ENCODE peak calls at places on chromosomes 11 and 22, in six cellular contexts. W is IMR-90, L is HepG2, G is K562, F is A549, S is GM12878. N is an unnamed sample.

GRCh38 chr11:19232910-19233503 is 7.7 kb downstream of the E2F8 start:
- DNase-seq in W (peak; percentile 87), L (no peak), G (no peak), F (peak; percentile 37), S (no peak), N (no peak)

GRCh38 chr11:28702871-28703270 is 594.7 kb downstream of the METTL15 start:
- DNase-seq in W (no peak), L (no peak), G (no peak), F (peak; percentile 20), S (no peak), N (no peak)

GRCh38 chr11:111976614-111977140 is 39.5 kb downstream of the DIXDC1 start:
- DNase-seq in W (no peak), L (no peak), G (no peak), F (no peak), S (no peak), N (no peak)

GRCh38 chr22:44393066-44393465 is 80.3 kb upstream of the SHISAL1 start:
- DNase-seq in W (no peak), L (no peak), G (no peak), F (no peak), S (no peak), N (no peak)

GRCh38 chr11:94776351-94777321 is 8.5 kb downstream of the AMOTL1 start:
- DNase-seq in W (peak; percentile 74), L (no peak), G (peak; percentile 70), F (peak; percentile 17), S (no peak), N (no peak)

GRCh38 chr11:103110406-103110805 is 1.2 kb downstream of the DYNC2H1 start:
- DNase-seq in W (peak; percentile 56), L (no peak), G (no peak), F (peak; percentile 12), S (no peak), N (no peak)

GRCh38 chr11:23959466-23959865 is 537.4 kb upstream of the LUZP2 start:
- DNase-seq in W (no peak), L (no peak), G (no peak), F (no peak), S (no peak), N (no peak)

GRCh38 chr22:25847451-25847850 is 105.5 kb downstream of the MYO18B start:
- DNase-seq in W (no peak), L (no peak), G (no peak), F (no peak), S (no peak), N (no peak)

GRCh38 chr22:50605349-50606074 is 4.9 kb downstream of the MAPK8IP2 start:
- DNase-seq in W (no peak), L (no peak), G (no peak), F (no peak), S (no peak), N (no peak)

GRCh38 chr22:25334091-25334490 is 114.7 kb downstream of the CRYBB2 start:
- DNase-seq in W (peak; percentile 16), L (peak; percentile 49), G (peak; percentile 71), F (peak; percentile 19), S (peak; percentile 0), N (no peak)

GRCh38 chr22:42280140-42280539 is 9.7 kb upstream of the TCF20 start:
- DNase-seq in W (no peak), L (no peak), G (no peak), F (no peak), S (no peak), N (no peak)

GRCh38 chr22:29306830-29307657 is 594 bp downstream of the GAS2L1 start:
- DNase-seq in W (peak; percentile 61), L (peak; percentile 39), G (peak; percentile 84), F (peak; percentile 64), S (no peak), N (peak; percentile 93)

GRCh38 chr22:44971651-44972362 is 38.0 kb downstream of the PHF21B start:
- DNase-seq in W (no peak), L (no peak), G (no peak), F (no peak), S (no peak), N (no peak)

GRCh38 chr22:22074634-22075381 is 92.2 kb upstream of the TOP3B start:
- DNase-seq in W (no peak), L (no peak), G (no peak), F (peak; percentile 55), S (no peak), N (no peak)

GRCh38 chr11:31779268-31779879 is 31.7 kb downstream of the PAX6 start:
- DNase-seq in W (peak; percentile 83), L (no peak), G (no peak), F (no peak), S (no peak), N (no peak)

GRCh38 chr22:26170795-26171194 is 1.5 kb downstream of the SEZ6L start:
- DNase-seq in W (no peak), L (no peak), G (peak; percentile 24), F (no peak), S (no peak), N (peak; percentile 62)

GRCh38 chr22:46084943-46085830 is 65.1 kb upstream of the PPARA start:
- DNase-seq in W (no peak), L (no peak), G (peak; percentile 71), F (peak; percentile 79), S (no peak), N (peak; percentile 74)

GRCh38 chr22:44972363-44973083 is 37.3 kb downstream of the PHF21B start:
- DNase-seq in W (peak; percentile 3), L (no peak), G (no peak), F (no peak), S (no peak), N (no peak)

GRCh38 chr22:37705205-37705604 is 8.4 kb downstream of the TRIOBP start:
- DNase-seq in W (no peak), L (no peak), G (no peak), F (no peak), S (no peak), N (no peak)

GRCh38 chr11:31303644-31304043 is 65.9 kb downstream of the DCDC1 start:
- DNase-seq in W (no peak), L (no peak), G (no peak), F (no peak), S (no peak), N (no peak)

GRCh38 chr11:107561688-107562087 is 3.8 kb downstream of the ALKBH8 start:
- DNase-seq in W (peak; percentile 34), L (no peak), G (peak; percentile 16), F (peak; percentile 36), S (no peak), N (no peak)

GRCh38 chr11:67197606-67198005 is 68.7 kb upstream of the GRK2 start:
- DNase-seq in W (no peak), L (no peak), G (no peak), F (no peak), S (no peak), N (no peak)

GRCh38 chr11:67194096-67194495 is 72.2 kb upstream of the GRK2 start:
- DNase-seq in W (no peak), L (no peak), G (no peak), F (no peak), S (no peak), N (no peak)

GRCh38 chr11:67199751-67200150 is 66.5 kb upstream of the GRK2 start:
- DNase-seq in W (no peak), L (no peak), G (no peak), F (no peak), S (no peak), N (no peak)

GRCh38 chr11:67195971-67196418 is 70.3 kb upstream of the GRK2 start:
- DNase-seq in W (peak; percentile 23), L (peak; percentile 5), G (no peak), F (peak; percentile 19), S (no peak), N (no peak)
- TF ChIP-seq SMC3 in W (no peak), L (peak; percentile 2), G (no peak), F (no peak), S (no peak), N (no peak)

DNA sequence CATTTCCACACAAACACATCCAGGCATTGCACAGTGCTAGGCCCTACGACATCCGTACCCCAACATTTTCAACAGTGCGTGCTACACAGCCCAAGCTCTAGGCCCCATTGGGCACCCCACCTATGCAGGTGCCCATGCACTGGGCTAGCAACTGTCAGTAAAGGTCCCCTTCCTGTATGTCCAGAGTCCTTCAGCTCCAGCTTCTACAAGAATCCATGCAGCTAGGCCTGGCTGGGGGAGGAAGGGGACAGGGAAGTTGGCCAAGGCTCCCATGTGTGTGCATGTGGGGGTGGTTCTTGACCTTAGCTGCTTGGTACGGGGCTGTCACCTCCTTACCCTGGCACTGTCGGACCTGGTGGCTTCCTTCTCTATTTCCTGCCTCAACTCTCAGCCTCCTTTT is 1.3 kb downstream of the B3GAT1 start:
- DNase-seq in W (no peak), L (no peak), G (no peak), F (no peak), S (no peak), N (no peak)
- TF ChIP-seq SMC3 in W (no peak), L (no peak), G (no peak), F (no peak), S (no peak), N (no peak)

GRCh38 chr11:63534076-63534475 is 2.5 kb upstream of the PLAAT4 start:
- DNase-seq in W (no peak), L (no peak), G (no peak), F (no peak), S (no peak), N (no peak)

GRCh38 chr11:63532799-63533475 is 3.7 kb upstream of the PLAAT4 start:
- DNase-seq in W (no peak), L (no peak), G (peak; percentile 21), F (no peak), S (no peak), N (no peak)

GRCh38 chr11:63536669-63537292 is at the start of gene PLAAT4:
- DNase-seq in W (peak; percentile 58), L (peak; percentile 16), G (peak; percentile 35), F (no peak), S (peak; percentile 45), N (no peak)

GRCh38 chr11:63535734-63536133 is 874 bp upstream of the PLAAT4 start:
- DNase-seq in W (no peak), L (no peak), G (peak; percentile 38), F (no peak), S (no peak), N (no peak)

DNA sequence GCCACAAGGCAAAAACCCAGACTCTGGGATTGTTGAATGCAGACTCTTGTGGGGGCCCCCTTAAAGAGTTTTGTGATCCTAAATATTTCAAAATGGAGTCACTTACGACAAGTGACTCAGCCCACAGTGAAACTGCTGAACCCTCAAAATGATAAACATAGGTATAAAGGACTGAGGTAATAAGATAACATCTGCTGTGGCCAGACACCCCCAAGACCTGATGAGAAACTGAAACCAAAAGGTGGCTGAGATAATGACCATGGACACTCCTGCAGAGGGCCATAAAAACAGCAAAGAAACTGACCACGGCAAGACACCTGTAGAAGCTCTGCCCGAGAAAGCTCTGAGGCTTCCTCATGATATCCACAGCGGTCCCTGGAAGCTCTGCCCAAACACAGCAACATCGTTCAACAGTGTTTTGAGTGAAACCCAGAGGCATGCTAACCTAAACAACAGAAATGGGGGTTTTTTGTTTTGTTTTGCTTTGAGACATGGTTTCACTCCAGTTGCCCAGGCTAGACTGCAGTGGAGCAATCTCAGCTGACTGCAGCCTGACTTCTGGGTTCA is 1.6 kb upstream of the PLAAT4 start:
- DNase-seq in W (no peak), L (no peak), G (peak; percentile 55), F (no peak), S (peak; percentile 35), N (no peak)
- TF ChIP-seq SMC3 in W (no peak), L (no peak), G (no peak), F (no peak), S (no peak), N (no peak)

DNA sequence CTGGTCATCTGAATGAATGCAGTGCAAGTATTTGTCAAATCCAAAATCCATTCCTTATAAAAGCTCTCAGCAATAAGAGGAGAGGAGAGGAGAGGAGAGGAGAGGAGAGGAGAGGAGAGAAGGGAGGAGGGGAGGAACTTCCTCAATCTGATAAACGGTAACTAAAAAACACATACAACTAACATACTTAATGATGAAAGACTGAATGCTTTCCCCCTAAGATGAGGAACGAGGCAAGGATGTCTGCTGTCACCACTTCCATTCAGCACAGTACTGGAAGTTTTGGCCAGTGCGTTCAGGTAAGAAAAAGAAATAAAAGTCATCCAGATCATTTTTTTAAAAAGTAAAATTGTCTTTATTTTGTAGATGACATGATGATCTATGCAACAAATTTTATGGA is 80.4 kb downstream of the CD82 start:
- DNase-seq in W (no peak), L (no peak), G (no peak), F (no peak), S (no peak), N (no peak)
- TF ChIP-seq SMC3 in W (no peak), L (no peak), G (no peak), F (no peak), S (no peak), N (no peak)

N was measured in SK-N-SH.